ENCODE peak calls at places on chromosomes 13 and 19, in six cellular contexts. O is transverse colon, W is K562, V is lower leg skin, D is uterus, B is tibial nerve. Y is an unnamed sample.

GRCh38 chr13:93805736-93806135 is 579.1 kb downstream of the GPC6 start:
- DNase-seq in O (no peak), W (no peak), V (no peak), D (no peak), B (no peak), Y (no peak)

GRCh38 chr13:80840313-80840976 is 499.5 kb upstream of the SPRY2 start:
- DNase-seq in O (no peak), W (no peak), V (peak; percentile 73), D (peak; percentile 49), B (no peak), Y (no peak)

GRCh38 chr13:110938662-110939421 is 24.0 kb upstream of the ANKRD10 start:
- DNase-seq in O (no peak), W (no peak), V (no peak), D (no peak), B (no peak), Y (no peak)

GRCh38 chr13:31904941-31905824 is 126.4 kb upstream of the FRY start:
- DNase-seq in O (no peak), W (no peak), V (no peak), D (no peak), B (no peak), Y (no peak)

GRCh38 chr13:39362652-39363390 is 240.2 kb downstream of the LHFPL6 start:
- DNase-seq in O (no peak), W (no peak), V (no peak), D (no peak), B (no peak), Y (no peak)

GRCh38 chr19:11088508-11089253 is 582 bp upstream of the LDLR start:
- DNase-seq in O (no peak), W (no peak), V (peak; percentile 62), D (no peak), B (peak; percentile 38), Y (no peak)

GRCh38 chr13:62300021-62300420 is 884.4 kb upstream of the PCDH20 start:
- DNase-seq in O (no peak), W (no peak), V (no peak), D (no peak), B (no peak), Y (no peak)

GRCh38 chr13:106586764-106587163 is 18.8 kb upstream of the ARGLU1 start:
- DNase-seq in O (no peak), W (no peak), V (no peak), D (no peak), B (no peak), Y (no peak)

GRCh38 chr13:47508518-47509228 is 492.4 kb downstream of the SUCLA2 start:
- DNase-seq in O (no peak), W (no peak), V (no peak), D (no peak), B (no peak), Y (no peak)

GRCh38 chr19:43572172-43572588 is 3.1 kb downstream of the XRCC1 start:
- DNase-seq in O (no peak), W (no peak), V (no peak), D (no peak), B (no peak), Y (no peak)

GRCh38 chr13:25901460-25902376 is 150.1 kb downstream of the SHISA2 start:
- DNase-seq in O (no peak), W (no peak), V (no peak), D (no peak), B (no peak), Y (peak; percentile 74)

GRCh38 chr19:17847538-17848366 is at the start of gene JAK3:
- DNase-seq in O (peak; percentile 78), W (peak; percentile 78), V (no peak), D (no peak), B (no peak), Y (no peak)
- TF ChIP-seq POLR2A in O (peak; percentile 30), W (no peak), V (no peak), D (no peak), B (no peak), Y (no peak)

GRCh38 chr19:45527731-45528130 is 20.5 kb downstream of the VASP start:
- DNase-seq in O (no peak), W (peak; percentile 34), V (no peak), D (no peak), B (no peak), Y (no peak)

GRCh38 chr19:45526971-45527370 is 19.7 kb downstream of the VASP start:
- DNase-seq in O (no peak), W (no peak), V (no peak), D (no peak), B (no peak), Y (no peak)

GRCh38 chr19:45531349-45531748 is 24.1 kb downstream of the VASP start:
- DNase-seq in O (no peak), W (no peak), V (no peak), D (no peak), B (no peak), Y (no peak)

GRCh38 chr19:45528149-45528743 is 21.0 kb downstream of the VASP start:
- DNase-seq in O (no peak), W (peak; percentile 62), V (no peak), D (no peak), B (no peak), Y (peak; percentile 44)

DNA sequence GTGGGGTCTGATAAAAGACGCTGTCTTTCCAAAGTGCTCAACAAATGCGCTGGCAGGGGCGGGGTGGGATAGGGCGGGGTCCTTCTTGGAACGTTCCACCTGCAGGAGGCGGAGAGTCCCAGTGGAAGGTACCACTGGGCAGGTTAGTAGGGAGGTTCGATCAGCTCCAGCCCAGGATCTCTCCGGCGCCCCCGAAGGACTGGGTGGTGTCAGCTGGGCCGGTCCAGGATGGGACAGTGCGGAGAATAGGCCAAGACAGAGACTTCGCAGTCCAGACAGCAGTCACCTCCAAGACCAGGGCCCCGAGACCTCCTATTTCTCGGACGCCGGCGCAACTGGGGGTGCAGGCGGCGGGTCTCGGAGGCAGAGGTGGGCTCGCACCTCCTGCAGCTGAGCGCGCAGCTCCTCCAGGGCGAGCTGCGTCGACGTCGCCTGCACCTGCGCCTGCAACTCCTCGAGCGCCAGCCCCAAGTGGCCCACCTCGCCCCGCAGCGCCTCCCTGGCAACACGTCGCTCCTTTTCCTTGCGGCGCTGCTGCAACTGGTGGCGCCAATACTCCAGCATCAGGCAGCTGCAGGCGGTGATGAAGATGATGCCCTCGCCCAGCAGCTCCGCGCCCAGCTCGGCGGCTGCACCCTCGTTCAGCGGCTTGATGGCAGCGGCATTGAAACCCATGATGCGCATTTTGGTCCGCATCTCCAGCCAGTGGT is 21.6 kb downstream of the VASP start:
- DNase-seq in O (peak; percentile 77), W (peak; percentile 77), V (no peak), D (no peak), B (no peak), Y (peak; percentile 74)
- TF ChIP-seq POLR2A in O (no peak), W (no peak), V (no peak), D (no peak), B (no peak), Y (no peak)

GRCh38 chr19:39125199-39125553 is 410 bp upstream of the PAK4 start:
- DNase-seq in O (no peak), W (no peak), V (no peak), D (no peak), B (no peak), Y (no peak)

GRCh38 chr19:39126312-39126561 is 651 bp downstream of the PAK4 start:
- DNase-seq in O (no peak), W (no peak), V (no peak), D (no peak), B (no peak), Y (no peak)

GRCh38 chr19:39124136-39124764 is 1.3 kb upstream of the PAK4 start:
- DNase-seq in O (no peak), W (no peak), V (no peak), D (no peak), B (no peak), Y (no peak)

GRCh38 chr19:39126593-39127187 is 1.1 kb downstream of the PAK4 start:
- DNase-seq in O (peak; percentile 84), W (no peak), V (no peak), D (no peak), B (no peak), Y (peak; percentile 72)

GRCh38 chr19:39125554-39126311 is at the start of gene PAK4:
- DNase-seq in O (peak; percentile 98), W (peak; percentile 100), V (peak; percentile 97), D (peak; percentile 98), B (peak; percentile 98), Y (peak; percentile 97)
- TF ChIP-seq POLR2A in O (peak; percentile 80), W (peak; percentile 89), V (no peak), D (peak; percentile 54), B (peak; percentile 83), Y (peak; percentile 85)

DNA sequence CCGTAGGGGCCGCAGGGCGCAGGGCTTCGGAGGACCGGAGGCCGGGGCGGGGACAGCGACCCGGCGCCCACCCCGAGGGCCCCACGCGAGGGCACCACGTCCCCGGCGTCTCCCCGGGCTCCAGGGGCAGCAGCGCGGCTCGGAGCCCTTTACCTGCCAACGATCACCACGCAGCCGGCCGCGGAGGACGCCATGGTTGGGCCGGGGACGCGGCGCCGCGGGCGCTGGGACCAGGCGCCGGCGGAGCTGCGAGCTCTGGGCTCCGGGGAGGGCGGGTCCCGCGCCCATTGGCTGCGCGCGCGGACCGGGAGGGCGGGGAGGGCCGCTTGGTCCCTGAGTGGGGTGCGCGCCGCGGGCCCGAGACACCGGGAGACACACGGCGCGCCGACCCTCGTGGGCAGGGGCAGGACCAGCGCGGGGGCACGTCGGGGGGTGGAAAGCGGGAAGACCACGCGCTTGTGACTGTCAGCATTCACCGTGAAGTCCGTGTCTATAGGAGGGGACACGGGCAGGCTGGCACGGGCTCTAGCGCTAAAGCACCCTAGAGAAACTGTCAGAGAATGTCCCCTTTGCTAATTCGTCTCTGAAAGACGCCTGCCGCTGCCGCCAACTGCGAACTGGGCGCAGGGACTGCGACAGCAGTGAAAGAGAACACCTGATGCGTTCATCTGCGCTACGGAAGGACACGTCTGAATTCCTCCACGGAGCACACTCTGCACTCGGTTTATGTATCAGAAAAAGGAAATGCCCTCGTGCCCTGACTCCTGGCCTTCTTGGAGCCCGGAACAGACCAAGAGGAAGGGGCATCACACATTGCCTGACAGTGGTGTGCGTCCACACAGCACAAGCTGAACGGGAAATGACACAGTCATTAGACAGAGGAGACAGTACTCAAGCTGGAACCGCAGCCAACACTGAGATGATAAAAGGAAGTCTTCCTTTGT is at the start of gene CRYL1:
- DNase-seq in O (peak; percentile 85), W (peak; percentile 86), V (peak; percentile 68), D (peak; percentile 62), B (peak; percentile 71), Y (peak; percentile 71)
- TF ChIP-seq POLR2A in O (peak; percentile 61), W (peak; percentile 67), V (no peak), D (peak; percentile 20), B (peak; percentile 64), Y (peak; percentile 49)

DNA sequence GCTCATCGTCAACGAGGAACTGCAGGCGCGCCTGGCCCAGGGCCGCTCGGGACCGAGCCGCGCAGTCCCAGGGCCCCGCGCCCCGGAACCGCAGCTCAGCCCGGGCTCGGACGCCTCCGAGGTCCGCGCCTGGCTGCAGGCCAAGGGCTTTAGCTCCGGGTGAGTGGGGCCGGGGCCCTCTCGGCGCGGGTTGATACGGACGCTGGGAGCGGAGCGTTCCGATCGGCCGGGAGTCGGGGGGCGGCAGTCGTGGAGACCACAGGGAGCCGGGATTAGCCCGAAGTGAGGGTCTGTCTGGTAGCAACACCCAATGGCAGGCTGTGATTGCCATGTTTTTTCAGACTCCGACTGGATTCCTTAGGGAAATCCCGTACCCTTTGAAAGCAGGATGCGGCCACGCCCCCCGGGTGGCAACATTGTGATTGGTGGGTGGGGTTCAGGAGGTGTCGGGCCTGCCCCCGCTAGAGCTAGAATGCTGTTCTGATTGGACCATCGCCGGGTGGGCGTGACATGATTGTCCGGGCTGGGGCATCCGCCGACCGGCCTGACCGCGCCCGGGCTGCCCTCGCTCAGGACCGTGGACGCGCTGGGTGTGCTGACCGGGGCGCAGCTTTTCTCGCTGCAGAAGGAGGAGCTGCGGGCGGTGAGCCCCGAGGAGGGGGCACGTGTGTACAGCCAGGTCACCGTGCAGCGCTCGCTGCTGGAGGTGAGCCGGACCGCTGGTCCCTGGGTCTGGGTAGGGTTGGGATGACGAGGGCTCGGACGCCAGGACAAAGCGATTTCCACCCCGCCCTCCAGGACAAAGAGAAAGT is 11.3 kb downstream of the EPS8L1 start:
- DNase-seq in O (peak; percentile 93), W (peak; percentile 26), V (peak; percentile 89), D (peak; percentile 96), B (peak; percentile 80), Y (peak; percentile 92)
- TF ChIP-seq POLR2A in O (peak; percentile 26), W (peak; percentile 19), V (no peak), D (no peak), B (no peak), Y (peak; percentile 16)